ENCODE peak calls at places on chromosomes 11 and 22, in five cellular contexts. Y is astrocyte of the cerebellum, U is Right ventricle myocardium superior, M is NCI-H748 treated with DMSO at 0.1 percent for 48 hours, O is HT1080. V is an unnamed sample.

GRCh38 chr11:113876074-113876797 is 864 bp upstream of the USP28 start:
- DNase-seq in O (no peak), M (no peak), Y (no peak), U (no peak), V (no peak)

GRCh38 chr22:46245515-46245914 is 4.6 kb downstream of the CDPF1 start:
- DNase-seq in M (no peak), O (no peak), U (peak), Y (no peak), V (peak)

GRCh38 chr22:20937031-20937793 is 20.0 kb downstream of the CRKL start:
- DNase-seq in O (no peak), M (no peak), U (no peak), Y (no peak), V (no peak)

GRCh38 chr11:69318093-69318420 is 24.1 kb downstream of the MYEOV start:
- DNase-seq in O (no peak), M (no peak), Y (no peak), U (no peak), V (no peak)

GRCh38 chr11:95895815-95896214 is 28.1 kb downstream of the MTMR2 start:
- DNase-seq in M (no peak), Y (no peak), U (no peak), O (no peak), V (no peak)

GRCh38 chr11:108218455-108218854 is 4.0 kb downstream of the NPAT start:
- DNase-seq in O (no peak), U (no peak), M (no peak), Y (no peak), V (no peak)

GRCh38 chr11:77199346-77199745 is 71.3 kb downstream of the MYO7A start:
- DNase-seq in O (no peak), M (no peak), Y (no peak), U (peak), V (no peak)

GRCh38 chr11:221539-221938 is 14.0 kb downstream of the RIC8A start:
- DNase-seq in Y (no peak), O (no peak), M (no peak), U (no peak), V (no peak)

GRCh38 chr11:34999453-34999852 is 83.0 kb downstream of the PDHX start:
- DNase-seq in U (no peak), Y (no peak), M (no peak), O (no peak), V (no peak)

GRCh38 chr11:7559404-7560283 is 45.8 kb downstream of the PPFIBP2 start:
- DNase-seq in O (no peak), Y (no peak), M (no peak), U (no peak), V (no peak)

GRCh38 chr11:92843455-92843854 is 126.0 kb upstream of the MTNR1B start:
- DNase-seq in O (no peak), U (no peak), M (peak), Y (no peak), V (no peak)

GRCh38 chr11:134643115-134643514 is 231.1 kb upstream of the B3GAT1 start:
- DNase-seq in U (no peak), Y (no peak), O (no peak), M (no peak), V (no peak)

GRCh38 chr11:33266418-33267215 is 9.4 kb downstream of the HIPK3 start:
- DNase-seq in M (no peak), U (peak), O (no peak), Y (no peak), V (peak)

GRCh38 chr11:65927904-65928397 is 8.7 kb downstream of the DRAP1 start:
- DNase-seq in U (no peak), M (no peak), Y (no peak), O (no peak), V (no peak)

GRCh38 chr11:125343732-125344131 is 152.3 kb downstream of the FEZ1 start:
- DNase-seq in O (peak), U (no peak), M (no peak), Y (no peak), V (no peak)

GRCh38 chr22:21745948-21746347 is 10.4 kb upstream of the YPEL1 start:
- DNase-seq in Y (no peak), U (peak), M (no peak), O (no peak), V (no peak)

GRCh38 chr11:94201004-94201465 is 72.4 kb downstream of the PANX1 start:
- DNase-seq in O (no peak), U (no peak), M (no peak), Y (no peak), V (no peak)

GRCh38 chr11:87347441-87347840 is 309.7 kb downstream of the TMEM135 start:
- DNase-seq in O (no peak), Y (no peak), U (no peak), M (no peak), V (no peak)

GRCh38 chr11:106156290-106156937 is 79.0 kb downstream of the AASDHPPT start:
- DNase-seq in U (no peak), Y (peak), M (no peak), O (peak), V (no peak)

GRCh38 chr22:27880778-27881394 is 38.2 kb downstream of the PITPNB start:
- DNase-seq in O (peak), Y (peak), U (no peak), M (no peak), V (no peak)

GRCh38 chr22:20494978-20495860 is at the start of gene KLHL22:
- DNase-seq in U (peak), Y (no peak), O (no peak), M (no peak), V (peak)

GRCh38 chr22:48051796-48052620 is 1289.6 kb downstream of the TBC1D22A start:
- DNase-seq in O (no peak), M (no peak), Y (no peak), U (no peak), V (no peak)

GRCh38 chr22:30202531-30203006 is 44.0 kb downstream of the LIF start:
- DNase-seq in U (no peak), Y (no peak), M (no peak), O (no peak), V (peak)

GRCh38 chr11:64271339-64272132 is 12.9 kb downstream of the BAD start:
- DNase-seq in Y (peak), O (peak), U (peak), M (peak), V (peak)

GRCh38 chr22:34000879-34001526 is 80.7 kb upstream of the LARGE1 start:
- DNase-seq in M (no peak), Y (no peak), U (no peak), O (no peak), V (no peak)

GRCh38 chr22:25622011-25622410 is 57.5 kb downstream of the GRK3 start:
- DNase-seq in Y (peak), U (no peak), M (no peak), O (no peak), V (no peak)